ENCODE peak calls at places on chromosomes 13 and 19, in nine cellular contexts. F is heart right ventricle; K is activated gamma-delta T cell treated with Interleukin-2 at 50 U/mL for 16 hours; Y is nephron progenitor cell; Q is tibial artery; E is kidney epithelial cell; P is AG04450; Z is stimulated activated CD4-positive, alpha-beta T cell treated with anti-CD3 and anti-CD28 coated beads, Interleukin-4, amount 100 ng/mL, for 4 hours; C is H1. W is an unnamed sample.

GRCh38 chr19:18587962-18588610 is 512 bp upstream of the REX1BD start:
- DNase-seq in F (no peak), K (no peak), Y (no peak), Q (no peak), E (no peak), P (no peak), Z (no peak), C (no peak), W (no peak)

GRCh38 chr19:18529782-18530181 is 7.9 kb upstream of the ELL start:
- DNase-seq in F (no peak), K (no peak), Y (no peak), Q (no peak), E (no peak), P (no peak), Z (no peak), C (no peak), W (no peak)

GRCh38 chr13:95791084-95791722 is 114.3 kb downstream of the DNAJC3 start:
- DNase-seq in F (no peak), K (no peak), Y (no peak), Q (no peak), E (no peak), P (no peak), Z (no peak), C (no peak), W (no peak)

GRCh38 chr13:41122838-41123237 is 9.8 kb downstream of the KBTBD6 start:
- DNase-seq in F (no peak), K (no peak), Y (no peak), Q (no peak), E (no peak), P (no peak), Z (no peak), C (no peak), W (no peak)

GRCh38 chr19:14150041-14150769 is 13.8 kb upstream of the ASF1B start:
- DNase-seq in F (no peak), K (no peak), Y (no peak), Q (no peak), E (no peak), P (no peak), Z (no peak), C (no peak), W (no peak)

GRCh38 chr19:57769345-57770131 is at the start of gene ZNF586:
- DNase-seq in F (peak), K (peak), Y (peak), Q (peak), E (peak), P (peak), Z (peak), C (peak), W (peak)

GRCh38 chr13:45119990-45120864 is at the start of gene GTF2F2:
- DNase-seq in F (peak), K (peak), Y (peak), Q (peak), E (no peak), P (peak), Z (peak), C (peak), W (peak)

GRCh38 chr19:11453468-11454341 is 18.3 kb downstream of the PRKCSH start:
- DNase-seq in F (no peak), K (no peak), Y (no peak), Q (no peak), E (no peak), P (no peak), Z (no peak), C (no peak), W (peak)

GRCh38 chr19:12611361-12611699 is 610 bp downstream of the ZNF791 start:
- DNase-seq in F (peak), K (no peak), Y (peak), Q (peak), E (no peak), P (peak), Z (no peak), C (no peak), W (peak)

GRCh38 chr13:41639955-41640780 is 182.8 kb downstream of the RGCC start:
- DNase-seq in F (no peak), K (no peak), Y (no peak), Q (peak), E (no peak), P (no peak), Z (no peak), C (no peak), W (no peak)

GRCh38 chr19:33828266-33829075 is 31.8 kb downstream of the KCTD15 start:
- DNase-seq in F (no peak), K (no peak), Y (no peak), Q (no peak), E (no peak), P (no peak), Z (no peak), C (no peak), W (no peak)

GRCh38 chr13:39970177-39970846 is 314.9 kb downstream of the COG6 start:
- DNase-seq in F (no peak), K (no peak), Y (no peak), Q (no peak), E (no peak), P (no peak), Z (no peak), C (no peak), W (no peak)

GRCh38 chr19:37929512-37929911 is 22.5 kb downstream of the SIPA1L3 start:
- DNase-seq in F (no peak), K (no peak), Y (no peak), Q (no peak), E (no peak), P (no peak), Z (no peak), C (no peak), W (no peak)

GRCh38 chr13:105804561-105805190 is 730.8 kb downstream of the EFNB2 start:
- DNase-seq in F (no peak), K (no peak), Y (no peak), Q (no peak), E (no peak), P (peak), Z (no peak), C (no peak), W (no peak)

GRCh38 chr13:105545811-105546210 is 989.7 kb downstream of the EFNB2 start:
- DNase-seq in F (no peak), K (no peak), Y (no peak), Q (no peak), E (no peak), P (no peak), Z (no peak), C (no peak), W (no peak)

GRCh38 chr13:99648266-99648665 is 147.0 kb downstream of the TM9SF2 start:
- DNase-seq in F (no peak), K (no peak), Y (no peak), Q (no peak), E (no peak), P (no peak), Z (no peak), C (no peak), W (no peak)

GRCh38 chr19:35090160-35090794 is 25.3 kb upstream of the FXYD3 start:
- DNase-seq in F (no peak), K (peak), Y (peak), Q (peak), E (no peak), P (no peak), Z (peak), C (no peak), W (peak)

GRCh38 chr13:50053844-50054243 is 38.6 kb downstream of the KCNRG start:
- DNase-seq in F (no peak), K (no peak), Y (no peak), Q (no peak), E (no peak), P (no peak), Z (no peak), C (no peak), W (no peak)

GRCh38 chr19:11494634-11495285 is 10.9 kb downstream of the ZNF653 start:
- DNase-seq in F (no peak), K (no peak), Y (no peak), Q (no peak), E (no peak), P (no peak), Z (no peak), C (no peak), W (no peak)

GRCh38 chr13:110705826-110706569 is at the start of gene CARS2:
- DNase-seq in F (peak), K (peak), Y (peak), Q (peak), E (peak), P (peak), Z (peak), C (peak), W (peak)

GRCh38 chr19:10701955-10702307 is 692 bp downstream of the QTRT1 start:
- DNase-seq in F (no peak), K (no peak), Y (peak), Q (no peak), E (no peak), P (no peak), Z (no peak), C (no peak), W (peak)

GRCh38 chr19:57512845-57513244 is 13.1 kb downstream of the ZNF773 start:
- DNase-seq in F (no peak), K (no peak), Y (peak), Q (no peak), E (no peak), P (no peak), Z (no peak), C (no peak), W (no peak)